ENCODE peak calls at places on chromosomes 4 and X, in four cellular contexts. E is naive thymus-derived CD4-positive, alpha-beta T cell; M is tibial artery; G is brain microvascular endothelial cell. J is an unnamed sample.

GRCh38 chr4:138035781-138036258 is 206.3 kb downstream of the SLC7A11 start:
- DNase-seq in M (no peak), G (peak), E (no peak), J (no peak)

GRCh38 chr4:751676-752075 is 46.0 kb downstream of the PCGF3 start:
- DNase-seq in G (peak), M (no peak), E (no peak), J (no peak)

GRCh38 chrX:84611843-84612636 is 109.8 kb upstream of the HDX start:
- DNase-seq in M (no peak), E (no peak), G (no peak), J (no peak)

GRCh38 chr4:132334081-132334480 is 815.0 kb upstream of the PCDH10 start:
- DNase-seq in G (no peak), M (no peak), E (no peak), J (no peak)

GRCh38 chr4:188372856-188373255 is 233.6 kb downstream of the TRIML1 start:
- DNase-seq in G (no peak), E (no peak), M (no peak), J (no peak)

GRCh38 chr4:90215286-90215685 is 88.1 kb downstream of the CCSER1 start:
- DNase-seq in M (no peak), E (no peak), G (no peak), J (no peak)

GRCh38 chrX:107205770-107206696 is at the start of the genes DNAAF6 and NUP62CL:
- DNase-seq in G (peak), M (peak), E (peak), J (peak)

GRCh38 chr4:129968366-129968765 is 872.4 kb downstream of the C4orf33 start:
- DNase-seq in M (no peak), E (no peak), G (no peak), J (no peak)

GRCh38 chrX:110852180-110852579 is 56.6 kb upstream of the CHRDL1 start:
- DNase-seq in G (no peak), E (no peak), M (no peak), J (no peak)

GRCh38 chrX:3527166-3527565 is 180.7 kb upstream of the MXRA5 start:
- DNase-seq in G (no peak), E (no peak), M (no peak), J (no peak)

GRCh38 chr4:17029432-17029831 is 131.0 kb upstream of the LDB2 start:
- DNase-seq in G (no peak), M (no peak), E (no peak), J (no peak)
- H3K27ac ChIP-seq in G (no peak), M (no peak), E (no peak), J (no peak)

GRCh38 chr4:58303456-58303855 is 1193.3 kb upstream of the IGFBP7 start:
- DNase-seq in M (no peak), E (no peak), G (no peak), J (no peak)
- H3K27ac ChIP-seq in M (no peak), E (no peak), G (no peak), J (no peak)

GRCh38 chr4:39516407-39516966 is 10.8 kb downstream of the UGDH start:
- DNase-seq in G (no peak), E (no peak), M (no peak), J (no peak)
- H3K27ac ChIP-seq in G (no peak), E (no peak), M (no peak), J (no peak)

GRCh38 chr4:153467154-153467896 is 1.2 kb downstream of the TMEM131L start:
- DNase-seq in G (no peak), E (no peak), M (peak), J (no peak)
- H3K27ac ChIP-seq in G (peak), E (peak), M (peak), J (peak)

DNA sequence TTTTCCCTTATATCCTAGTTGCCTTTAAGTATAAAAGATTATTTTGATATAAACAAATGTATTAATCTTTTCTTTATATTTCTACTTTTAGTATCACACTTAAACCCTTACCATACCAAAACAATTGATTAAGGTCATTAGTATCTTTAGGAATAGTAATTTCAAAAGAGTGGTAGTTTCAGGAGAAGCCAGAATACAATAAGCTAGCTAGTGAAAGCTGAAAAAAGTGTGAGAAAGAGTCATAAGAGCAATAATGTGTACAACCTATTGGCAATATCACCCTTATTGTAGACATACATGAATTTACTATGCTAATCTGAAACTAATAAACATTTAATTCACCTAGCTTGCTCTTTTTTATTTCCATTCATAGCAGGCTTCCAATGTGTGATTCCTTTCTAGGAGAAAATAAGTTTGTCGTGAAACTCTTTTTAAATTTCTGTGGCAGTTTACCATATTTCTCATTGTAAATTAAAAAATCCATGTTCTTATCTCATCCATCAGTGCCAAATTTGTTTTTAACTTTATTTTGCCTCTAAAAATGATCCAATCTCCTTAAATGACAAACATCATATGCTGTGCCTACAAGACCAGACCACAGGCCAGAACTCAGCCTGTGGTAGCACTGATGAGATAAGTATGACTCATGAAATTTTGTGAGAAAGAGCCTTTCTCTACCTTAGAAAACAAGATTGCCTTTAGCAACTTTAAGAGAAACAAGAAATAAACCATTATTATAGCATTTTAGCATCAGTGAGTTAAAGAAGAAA is 8.1 kb downstream of the NEK1 start:
- DNase-seq in M (peak), E (no peak), G (peak), J (no peak)
- H3K27ac ChIP-seq in M (peak), E (no peak), G (peak), J (no peak)

DNA sequence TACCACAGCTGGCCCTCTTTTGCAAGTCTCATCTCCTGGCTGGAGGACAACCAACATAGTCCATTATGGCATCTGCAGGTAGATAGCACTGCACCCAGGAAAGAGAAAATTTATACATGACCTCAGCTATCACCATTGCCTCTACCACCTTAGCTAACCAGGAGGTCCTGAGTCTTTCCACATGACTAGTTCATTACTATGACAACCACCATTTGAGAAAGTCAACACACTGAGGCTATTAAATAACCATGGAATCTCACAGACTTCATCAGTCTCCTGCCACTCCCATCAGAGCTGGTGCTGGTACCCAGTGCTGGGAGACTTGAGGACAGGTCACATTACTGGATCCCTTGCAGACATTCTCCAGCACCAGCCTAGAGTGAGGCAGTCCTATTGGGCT is 285.9 kb downstream of the GBA3 start:
- DNase-seq in E (no peak), G (no peak), M (no peak), J (no peak)
- H3K27ac ChIP-seq in E (no peak), G (no peak), M (no peak), J (no peak)

DNA sequence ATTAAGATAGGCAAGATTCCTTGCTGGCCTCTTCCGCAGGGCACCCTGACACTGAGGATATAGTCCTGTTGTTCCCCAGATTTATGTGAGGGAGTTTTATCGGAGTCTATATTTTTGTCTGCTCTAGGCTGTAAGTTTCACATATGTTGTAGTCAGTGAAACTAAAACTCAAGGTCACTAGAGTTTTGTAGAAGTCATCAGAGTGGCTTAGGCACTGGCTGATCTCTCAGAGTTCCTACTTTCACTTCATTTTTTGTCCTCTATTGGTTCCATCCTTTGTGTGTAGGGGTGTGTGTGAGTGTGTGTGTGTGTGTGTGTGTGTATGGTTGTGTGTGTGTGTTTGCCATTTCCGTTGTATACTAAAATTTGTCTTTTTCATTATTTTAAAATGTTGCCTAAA is 577.5 kb downstream of the IQCM start:
- DNase-seq in G (no peak), M (no peak), E (no peak), J (no peak)
- H3K27ac ChIP-seq in G (no peak), M (no peak), E (no peak), J (no peak)

GRCh38 chrX:123339201-123339905 is 155.3 kb downstream of the GRIA3 start:
- DNase-seq in M (no peak), E (no peak), G (peak), J (no peak)
- H3K27ac ChIP-seq in M (no peak), E (no peak), G (no peak), J (no peak)

GRCh38 chr4:38160487-38161207 is 200.4 kb downstream of the PTTG2 start:
- DNase-seq in E (no peak), G (peak), M (peak), J (peak)

GRCh38 chr4:38161208-38162113 is 201.3 kb downstream of the PTTG2 start:
- DNase-seq in E (no peak), M (no peak), G (no peak), J (no peak)

GRCh38 chr4:38163216-38164006 is 203.2 kb downstream of the PTTG2 start:
- DNase-seq in G (peak), E (no peak), M (no peak), J (no peak)

GRCh38 chr4:38164346-38164745 is 204.1 kb downstream of the PTTG2 start:
- DNase-seq in E (no peak), M (no peak), G (no peak), J (no peak)

DNA sequence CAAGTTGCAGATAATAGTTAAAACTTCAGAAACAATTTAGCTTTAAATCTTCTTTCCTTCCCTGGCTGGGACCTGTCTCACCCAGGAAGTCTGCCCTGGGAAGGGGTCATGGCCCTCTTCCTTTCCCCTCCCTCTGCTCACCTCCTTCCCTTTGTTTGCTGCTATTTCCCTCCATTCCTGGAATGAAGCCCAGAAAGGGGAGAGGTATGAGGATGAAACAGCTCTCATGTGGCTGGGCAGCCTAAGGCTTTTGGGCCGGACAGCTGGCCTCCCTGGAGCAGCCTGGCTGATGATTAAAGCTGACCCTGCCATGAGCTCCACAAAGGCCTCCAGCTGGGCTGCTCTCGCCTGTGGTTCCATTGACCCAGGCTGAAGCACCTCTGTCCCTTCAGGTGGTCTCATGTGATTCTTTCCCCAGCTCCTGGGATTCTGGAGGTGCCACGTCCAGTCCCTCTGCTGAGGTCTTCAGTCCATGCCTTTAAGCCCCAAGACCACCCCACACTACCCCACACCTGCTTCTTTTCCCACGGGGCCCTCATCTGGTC is 202.1 kb downstream of the PTTG2 start:
- DNase-seq in M (no peak), E (no peak), G (peak), J (no peak)
- H3K27ac ChIP-seq in M (no peak), E (no peak), G (peak), J (no peak)

J was measured in CD4-positive, alpha-beta memory T cell.